ENCODE peak calls at places on chromosomes 1 and 21, in ten cellular contexts. K is tibial nerve, N is fibroblast of pulmonary artery, S is IMR-90, W is AG04449, I is left lung, M is HCT116, J is A549, P is left ventricle myocardium inferior, B is PC-3. H is an unnamed sample.
A peak's percentile ranks its signal among the peaks of the same experiment; 100 is the strongest.

GRCh38 chr21:43608225-43608624 is 51.1 kb downstream of the HSF2BP start:
- DNase-seq in J (no peak), I (no peak), M (no peak), B (peak; percentile 51), S (peak; percentile 86), W (no peak), N (peak; percentile 85), P (no peak), K (no peak), H (peak; percentile 63)

GRCh38 chr1:201348211-201348566 is 29.3 kb downstream of the TNNT2 start:
- DNase-seq in B (peak; percentile 98), I (no peak), P (no peak), N (peak; percentile 55), J (peak; percentile 64), K (no peak), S (peak; percentile 63), W (no peak), M (peak; percentile 53), H (peak; percentile 10)

GRCh38 chr1:83086346-83086745 is 912.6 kb downstream of the TTLL7 start:
- DNase-seq in K (no peak), S (no peak), B (peak; percentile 64), N (no peak), W (no peak), J (no peak), I (no peak), P (no peak), M (no peak), H (no peak)

GRCh38 chr1:54314691-54315455 is 91.3 kb downstream of the SSBP3 start:
- DNase-seq in P (no peak), W (no peak), K (no peak), S (no peak), I (no peak), N (no peak), J (no peak), M (no peak), B (peak; percentile 19), H (no peak)

GRCh38 chr1:206506803-206507394 is 432 bp upstream of the RASSF5 start:
- DNase-seq in W (no peak), M (no peak), N (no peak), P (no peak), K (no peak), S (no peak), B (no peak), J (no peak), I (peak; percentile 88), H (no peak)

GRCh38 chr21:44337941-44338895 is 972 bp downstream of the CFAP410 start:
- DNase-seq in P (peak; percentile 61), S (peak; percentile 47), W (peak; percentile 5), J (peak; percentile 65), B (peak; percentile 66), I (peak; percentile 88), N (peak; percentile 50), M (peak; percentile 47), K (peak; percentile 57), H (no peak)

GRCh38 chr1:154974086-154974807 is at the start of gene CKS1B:
- DNase-seq in N (peak; percentile 100), K (peak; percentile 97), J (peak; percentile 100), I (peak; percentile 92), B (peak; percentile 100), W (peak; percentile 100), P (peak; percentile 94), M (peak; percentile 100), S (peak; percentile 100), H (peak; percentile 100)

GRCh38 chr1:26021647-26022403 is at the start of gene EXTL1:
- DNase-seq in P (peak; percentile 82), N (no peak), W (no peak), S (peak; percentile 63), K (no peak), J (no peak), M (no peak), I (no peak), B (no peak), H (no peak)

GRCh38 chr1:66383168-66383567 is 150.8 kb upstream of the SGIP1 start:
- DNase-seq in S (peak; percentile 13), J (no peak), B (no peak), N (no peak), P (no peak), K (no peak), M (no peak), I (no peak), W (no peak), H (no peak)

GRCh38 chr1:66384258-66384657 is 149.7 kb upstream of the SGIP1 start:
- DNase-seq in I (no peak), M (no peak), N (no peak), P (no peak), S (no peak), W (no peak), J (no peak), B (no peak), K (no peak), H (no peak)

GRCh38 chr1:66383602-66384001 is 150.4 kb upstream of the SGIP1 start:
- DNase-seq in I (no peak), K (no peak), W (no peak), P (no peak), S (no peak), B (no peak), J (no peak), M (no peak), N (no peak), H (no peak)

GRCh38 chr1:66381626-66382275 is 152.2 kb upstream of the SGIP1 start:
- DNase-seq in J (no peak), B (no peak), M (no peak), N (no peak), I (no peak), W (no peak), S (no peak), K (no peak), P (no peak), H (no peak)

DNA sequence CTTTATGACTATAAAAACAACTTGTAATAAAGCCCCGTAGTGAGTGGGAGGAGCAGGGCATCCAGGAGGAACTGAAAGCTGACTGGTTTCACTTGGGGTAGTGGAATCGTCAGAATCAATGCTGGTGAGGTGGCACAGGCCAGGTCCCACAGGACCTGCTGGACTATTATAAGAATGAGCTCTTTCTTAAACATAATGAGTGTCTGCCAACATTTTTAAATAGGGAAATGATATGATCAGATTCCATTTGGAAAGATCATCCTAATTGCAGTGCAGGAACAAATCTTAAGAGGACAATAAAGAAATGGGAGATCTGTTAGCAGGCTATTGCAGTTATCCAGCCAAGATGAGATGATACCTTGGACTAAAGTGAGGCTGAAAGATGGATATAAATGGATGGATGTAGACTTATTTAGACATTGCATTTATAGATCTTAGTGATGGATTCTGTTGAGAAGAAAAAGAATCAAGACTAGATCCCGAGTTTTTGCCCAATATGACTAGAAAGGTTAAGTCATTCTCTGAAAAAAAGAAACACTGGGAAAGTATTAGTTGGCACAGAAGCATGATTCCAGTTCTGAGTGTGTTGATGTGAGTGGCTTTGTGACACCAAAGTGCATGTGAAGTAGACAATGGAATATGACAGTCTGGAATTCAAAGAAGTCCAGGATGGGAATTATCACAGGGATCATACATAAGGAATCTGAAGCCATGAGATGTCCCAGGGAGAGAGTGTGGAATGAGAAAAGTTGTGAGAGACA is 153.3 kb upstream of the SGIP1 start:
- DNase-seq in S (no peak), M (no peak), I (no peak), K (no peak), J (no peak), B (no peak), N (no peak), W (no peak), P (no peak), H (no peak)
- H3K4me3 ChIP-seq in S (no peak overlapping the region), M (no peak overlapping the region), I (no peak overlapping the region), K (no peak overlapping the region), J (no peak overlapping the region), B (no peak overlapping the region), N (no peak overlapping the region), W (no peak overlapping the region), P (no peak overlapping the region), H (no peak overlapping the region)

DNA sequence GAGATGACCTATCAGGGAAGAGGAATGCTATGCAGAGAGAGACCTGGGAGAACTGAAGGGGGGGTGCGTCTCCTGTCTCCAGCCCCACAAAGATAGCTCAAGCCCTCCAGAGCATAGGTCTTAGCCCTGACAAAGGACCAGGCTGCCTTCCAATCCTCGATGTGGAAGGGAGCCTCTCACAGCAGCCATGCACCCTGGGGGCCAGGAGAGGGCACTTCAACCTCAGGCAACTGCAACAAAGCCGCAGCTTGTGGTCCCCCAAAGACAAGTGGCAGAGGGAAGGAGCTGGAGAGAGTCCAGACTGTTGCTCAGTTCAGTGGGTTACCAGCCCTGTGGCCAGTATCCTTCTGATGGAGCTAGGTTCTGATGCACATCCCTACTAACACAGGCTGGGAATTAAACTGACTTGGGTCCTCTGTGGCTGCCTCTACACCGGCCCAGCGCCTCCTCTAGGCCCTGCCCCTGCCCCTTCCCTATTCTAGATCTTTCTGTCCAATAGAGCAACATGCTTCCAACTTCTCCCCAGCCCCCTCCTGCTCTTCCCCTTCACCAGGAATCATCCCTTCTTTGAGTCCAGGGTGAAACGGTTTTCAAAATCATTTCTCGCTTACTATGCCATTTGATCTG is 100.7 kb upstream of the SPATA6 start:
- DNase-seq in J (peak; percentile 42), M (peak; percentile 35), S (peak; percentile 23), N (peak; percentile 49), I (peak; percentile 70), B (peak; percentile 62), W (no peak), K (peak; percentile 15), P (peak; percentile 25), H (peak; percentile 2)
- TF ChIP-seq CTCF in J (peak; percentile 43), M (peak; percentile 52), S (peak; percentile 40), N (peak; percentile 61), I (peak; percentile 47), B (peak; percentile 82), W (peak; percentile 73), K (peak; percentile 62), P (peak; percentile 67), H (peak; percentile 65)

GRCh38 chr1:11908139-11909021 is 17.8 kb downstream of the KIAA2013 start:
- DNase-seq in S (peak; percentile 100), K (peak; percentile 74), B (peak; percentile 98), P (peak; percentile 76), W (peak; percentile 97), J (peak; percentile 94), I (peak; percentile 90), N (peak; percentile 99), M (peak; percentile 99), H (peak; percentile 97)

GRCh38 chr1:11903210-11903609 is 23.0 kb downstream of the KIAA2013 start:
- DNase-seq in W (no peak), B (no peak), I (no peak), M (no peak), P (no peak), S (no peak), J (no peak), N (no peak), K (no peak), H (no peak)

GRCh38 chr1:11904978-11905377 is 21.2 kb downstream of the KIAA2013 start:
- DNase-seq in K (no peak), W (no peak), B (no peak), S (no peak), J (no peak), N (no peak), P (no peak), I (no peak), M (no peak), H (no peak)

GRCh38 chr1:11906870-11907269 is 19.4 kb downstream of the KIAA2013 start:
- DNase-seq in P (no peak), S (no peak), B (no peak), I (no peak), M (no peak), J (no peak), W (no peak), K (no peak), N (no peak), H (no peak)

DNA sequence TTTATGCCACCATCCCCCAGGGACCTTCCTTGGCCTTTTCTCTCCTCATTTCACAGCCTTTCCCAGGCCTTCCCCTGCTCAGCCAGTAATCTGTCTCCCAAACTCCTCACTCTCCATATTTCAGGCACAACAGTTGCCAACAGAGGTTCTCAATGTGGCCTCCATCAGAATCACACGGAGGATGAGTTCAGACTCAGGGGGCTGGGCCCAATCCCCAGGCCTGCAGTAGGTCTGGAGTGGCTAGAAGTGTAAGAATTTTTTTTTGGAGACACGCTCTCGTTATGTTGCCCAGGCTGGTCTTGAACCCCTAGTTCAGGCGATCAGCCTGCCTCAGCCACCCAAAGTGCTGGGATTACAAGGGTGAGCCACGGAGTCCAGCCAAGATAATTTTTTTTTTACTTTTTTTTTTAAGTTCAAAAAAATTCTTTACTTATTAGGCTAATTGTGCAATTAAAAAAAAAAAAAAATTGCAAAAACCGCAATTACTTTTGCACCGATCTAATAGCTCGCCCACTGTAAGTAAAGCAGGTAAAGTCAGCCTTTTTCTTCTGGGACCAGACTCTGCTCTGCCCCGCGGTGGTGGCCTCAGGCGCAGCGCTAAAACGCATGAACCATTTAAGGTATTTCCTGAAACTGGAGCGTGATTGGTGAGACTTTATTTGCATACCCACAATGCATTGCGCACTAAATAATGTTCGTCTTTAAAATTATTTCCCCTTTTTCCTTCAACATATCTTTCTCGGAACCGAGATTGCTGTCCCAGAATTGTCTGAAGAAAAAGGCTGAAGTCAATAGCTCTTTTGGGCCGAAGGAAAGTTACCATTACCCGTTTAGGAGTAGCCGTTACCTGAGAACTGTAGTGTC is 18.7 kb downstream of the KIAA2013 start:
- DNase-seq in I (peak; percentile 93), K (peak; percentile 85), J (peak; percentile 94), N (peak; percentile 97), W (no peak), M (peak; percentile 92), P (peak; percentile 89), S (peak; percentile 95), B (peak; percentile 95), H (peak; percentile 79)
- H3K4me3 ChIP-seq in I (peak overlapping the region; percentile 58), K (peak overlapping the region; percentile 74), J (peak overlapping the region; percentile 60), N (peak overlapping the region; percentile 23), W (no peak overlapping the region), M (no peak overlapping the region), P (peak overlapping the region; percentile 75), S (peak overlapping the region; percentile 26), B (peak overlapping the region; percentile 47), H (no peak overlapping the region)

DNA sequence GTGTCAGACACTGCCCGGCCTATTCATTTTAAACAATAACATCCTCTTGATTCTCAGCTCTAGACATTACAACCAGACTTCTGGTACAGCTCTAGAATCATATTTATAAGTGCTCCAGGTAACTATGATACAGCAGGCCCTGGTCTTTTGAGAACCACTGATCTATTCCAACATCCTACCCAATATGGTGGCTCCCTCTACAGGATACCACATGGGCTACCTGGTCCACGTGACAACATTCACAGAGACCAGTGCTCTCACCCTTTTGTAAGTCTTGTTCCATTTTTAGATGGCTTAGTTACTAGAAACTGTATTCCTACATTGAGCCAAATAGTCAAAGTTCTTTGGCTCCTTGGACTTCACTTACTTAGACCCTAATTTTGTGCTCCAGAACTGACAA is 102.9 kb downstream of the PTPN14 start:
- DNase-seq in B (no peak), S (no peak), J (no peak), P (no peak), K (no peak), N (no peak), I (no peak), W (no peak), M (no peak), H (no peak)
- TF ChIP-seq CTCF in B (no peak), S (no peak), J (no peak), P (no peak), K (no peak), N (no peak), I (no peak), W (no peak), M (no peak), H (no peak)